ENCODE peak calls at places on chromosomes 7 and 10, in six cellular contexts. W is NCI-H2081 treated with DMSO at 0.1 percent for 48 hours; K is amniotic epithelial cell; F is EH; E is stromal cell of bone marrow; G is central memory CD4-positive, alpha-beta T cell. V is an unnamed sample.

GRCh38 chr10:124601431-124602120 is 140.0 kb downstream of the LHPP start:
- DNase-seq in E (no peak), K (no peak), G (no peak), F (no peak), W (no peak), V (peak; percentile 12)

GRCh38 chr7:151018421-151019129 is 5.7 kb downstream of the ATG9B start:
- DNase-seq in K (no peak), W (no peak), G (peak; percentile 52), F (peak; percentile 26), E (no peak), V (peak; percentile 60)

GRCh38 chr10:178208-178607 is 43.0 kb downstream of the ZMYND11 start:
- DNase-seq in G (peak; percentile 8), E (no peak), F (peak; percentile 51), K (peak; percentile 55), W (no peak), V (no peak)

GRCh38 chr10:16545126-16545736 is 23.6 kb upstream of the C1QL3 start:
- DNase-seq in F (peak; percentile 47), E (peak; percentile 11), K (peak; percentile 32), W (no peak), G (no peak), V (no peak)

GRCh38 chr7:76060842-76061241 is 12.9 kb downstream of the MDH2 start:
- DNase-seq in F (no peak), W (no peak), E (no peak), G (no peak), K (no peak), V (no peak)

GRCh38 chr10:60253490-60253889 is 136.2 kb downstream of the ANK3 start:
- DNase-seq in F (no peak), K (no peak), G (no peak), W (no peak), E (no peak), V (no peak)

GRCh38 chr7:56110611-56111010 is 4.3 kb upstream of the CHCHD2 start:
- DNase-seq in K (no peak), F (no peak), E (no peak), W (no peak), G (no peak), V (no peak)

GRCh38 chr7:24917510-24918239 is 62.3 kb downstream of the OSBPL3 start:
- DNase-seq in E (peak; percentile 57), F (peak; percentile 90), W (no peak), G (no peak), K (peak; percentile 73), V (no peak)

GRCh38 chr10:71921319-71922027 is 42.7 kb upstream of the CHST3 start:
- DNase-seq in K (no peak), G (no peak), W (no peak), F (peak; percentile 32), E (peak; percentile 37), V (peak; percentile 36)

GRCh38 chr7:133961724-133962123 is 165.4 kb upstream of the LRGUK start:
- DNase-seq in F (no peak), E (no peak), W (no peak), G (no peak), K (no peak), V (no peak)

GRCh38 chr10:3867454-3868273 is 82.7 kb upstream of the KLF6 start:
- DNase-seq in W (no peak), E (peak; percentile 58), K (no peak), G (no peak), F (peak; percentile 20), V (no peak)

GRCh38 chr10:12628964-12629766 is 279.8 kb downstream of the CAMK1D start:
- DNase-seq in K (no peak), E (no peak), G (no peak), F (no peak), W (peak; percentile 14), V (no peak)

GRCh38 chr10:132507467-132507955 is 30.1 kb upstream of the INPP5A start:
- DNase-seq in W (no peak), G (no peak), F (no peak), E (no peak), K (no peak), V (no peak)

GRCh38 chr7:1246170-1246870 is 13.6 kb downstream of the UNCX start:
- DNase-seq in W (no peak), G (no peak), E (no peak), F (no peak), K (no peak), V (no peak)

GRCh38 chr7:3517344-3517743 is 216.3 kb downstream of the SDK1 start:
- DNase-seq in E (no peak), W (no peak), K (no peak), G (no peak), F (no peak), V (no peak)

GRCh38 chr7:29196191-29196590 is 1.6 kb downstream of the CHN2 start:
- DNase-seq in K (no peak), W (no peak), E (no peak), G (no peak), F (no peak), V (no peak)

GRCh38 chr10:78164687-78165086 is 131.0 kb downstream of the RPS24 start:
- DNase-seq in F (no peak), E (no peak), W (no peak), G (no peak), K (no peak), V (peak; percentile 38)

GRCh38 chr10:93491589-93492121 is 4.8 kb upstream of the CEP55 start:
- DNase-seq in F (no peak), K (no peak), W (no peak), E (no peak), G (no peak), V (no peak)

GRCh38 chr7:47884675-47885074 is 63.6 kb downstream of the PKD1L1 start:
- DNase-seq in E (no peak), G (no peak), F (no peak), K (no peak), W (no peak), V (no peak)

GRCh38 chr10:11178606-11179221 is 161.0 kb downstream of the CELF2 start:
- DNase-seq in W (no peak), F (peak; percentile 82), G (peak; percentile 94), K (peak; percentile 24), E (no peak), V (peak; percentile 28)

GRCh38 chr7:37377231-37377630 is 71.4 kb downstream of the ELMO1 start:
- DNase-seq in E (no peak), W (no peak), F (no peak), K (no peak), G (no peak), V (no peak)

GRCh38 chr10:4561301-4561700 is 264.7 kb upstream of the AKR1E2 start:
- DNase-seq in G (no peak), F (no peak), K (no peak), W (no peak), E (no peak), V (no peak)

GRCh38 chr10:2610946-2611345 is 456.4 kb upstream of the PFKP start:
- DNase-seq in F (no peak), G (no peak), W (no peak), E (no peak), K (no peak), V (peak; percentile 52)

GRCh38 chr7:158805937-158806336 is 23.4 kb downstream of the ESYT2 start:
- DNase-seq in F (no peak), E (no peak), W (no peak), K (no peak), G (no peak), V (no peak)

GRCh38 chr7:117445206-117445605 is 17.9 kb upstream of the ASZ1 start:
- DNase-seq in K (peak; percentile 68), E (no peak), W (no peak), G (no peak), F (no peak), V (no peak)

GRCh38 chr7:13848576-13849527 is 140.6 kb downstream of the ETV1 start:
- DNase-seq in E (no peak), G (no peak), K (no peak), F (no peak), W (no peak), V (no peak)

GRCh38 chr10:22624289-22624738 is 90.1 kb downstream of the PIP4K2A start:
- DNase-seq in W (no peak), G (no peak), E (peak; percentile 45), F (peak; percentile 85), K (peak; percentile 63), V (no peak)

GRCh38 chr7:92833766-92834605 is 2.4 kb downstream of the CDK6 start:
- DNase-seq in F (peak; percentile 82), G (peak; percentile 68), E (no peak), K (peak; percentile 73), W (no peak), V (peak; percentile 80)

GRCh38 chr7:36286241-36286640 is 103.4 kb upstream of the ANLN start:
- DNase-seq in W (no peak), F (no peak), K (no peak), E (no peak), G (peak; percentile 84), V (no peak)

GRCh38 chr7:28093617-28094232 is 86.9 kb downstream of the JAZF1 start:
- DNase-seq in F (peak; percentile 77), E (peak; percentile 40), G (peak; percentile 19), K (peak; percentile 76), W (no peak), V (peak; percentile 90)